ENCODE peak calls at places on chromosomes 6 and 20, in nine cellular contexts. One of them, this sample, is unnamed.

GRCh38 chr6:167711784-167712183 is 114.9 kb upstream of the AFDN start:
- DNase-seq in uterus: no peak
- DNase-seq in Peyer's patch: no peak
- DNase-seq in heart left ventricle: no peak
- DNase-seq in NB4: no peak
- DNase-seq in A549: no peak
- DNase-seq in IMR-90: no peak
- DNase-seq in ovary: no peak
- DNase-seq in H54: no peak
- DNase-seq in this sample: no peak

GRCh38 chr6:133890941-133891813 is 2.3 kb downstream of the TCF21 start:
- DNase-seq in IMR-90: peak; percentile 39
- DNase-seq in H54: peak; percentile 24
- DNase-seq in heart left ventricle: no peak
- DNase-seq in NB4: no peak
- DNase-seq in Peyer's patch: no peak
- DNase-seq in uterus: peak; percentile 49
- DNase-seq in ovary: peak; percentile 80
- DNase-seq in A549: peak; percentile 60
- DNase-seq in this sample: no peak

GRCh38 chr6:82906489-82906888 is 159.2 kb downstream of the UBE3D start:
- DNase-seq in IMR-90: peak; percentile 50
- DNase-seq in H54: no peak
- DNase-seq in ovary: no peak
- DNase-seq in Peyer's patch: no peak
- DNase-seq in NB4: peak; percentile 35
- DNase-seq in heart left ventricle: no peak
- DNase-seq in A549: no peak
- DNase-seq in uterus: no peak
- DNase-seq in this sample: no peak

GRCh38 chr20:34642009-34642408 is 34.9 kb downstream of the PIGU start:
- DNase-seq in A549: no peak
- DNase-seq in NB4: peak; percentile 76
- DNase-seq in H54: no peak
- DNase-seq in uterus: no peak
- DNase-seq in heart left ventricle: no peak
- DNase-seq in ovary: no peak
- DNase-seq in IMR-90: no peak
- DNase-seq in Peyer's patch: no peak
- DNase-seq in this sample: no peak

GRCh38 chr20:45826381-45827019 is 612 bp downstream of the TNNC2 start:
- DNase-seq in Peyer's patch: no peak
- DNase-seq in A549: no peak
- DNase-seq in NB4: no peak
- DNase-seq in ovary: peak; percentile 66
- DNase-seq in H54: no peak
- DNase-seq in uterus: peak; percentile 41
- DNase-seq in heart left ventricle: peak; percentile 54
- DNase-seq in IMR-90: peak; percentile 31
- DNase-seq in this sample: no peak

GRCh38 chr20:9200620-9201019 is 131.7 kb downstream of the PLCB4 start:
- DNase-seq in A549: peak; percentile 77
- DNase-seq in ovary: no peak
- DNase-seq in uterus: no peak
- DNase-seq in heart left ventricle: no peak
- DNase-seq in Peyer's patch: no peak
- DNase-seq in H54: peak; percentile 13
- DNase-seq in IMR-90: peak; percentile 68
- DNase-seq in NB4: no peak
- DNase-seq in this sample: no peak

GRCh38 chr6:122663981-122664380 is 53.8 kb downstream of the PKIB start:
- DNase-seq in A549: no peak
- DNase-seq in H54: no peak
- DNase-seq in heart left ventricle: no peak
- DNase-seq in Peyer's patch: no peak
- DNase-seq in NB4: no peak
- DNase-seq in IMR-90: no peak
- DNase-seq in ovary: no peak
- DNase-seq in uterus: no peak
- DNase-seq in this sample: no peak

GRCh38 chr20:42887281-42887680 is 302.4 kb downstream of the PTPRT start:
- DNase-seq in heart left ventricle: no peak
- DNase-seq in A549: no peak
- DNase-seq in IMR-90: no peak
- DNase-seq in Peyer's patch: no peak
- DNase-seq in NB4: no peak
- DNase-seq in ovary: no peak
- DNase-seq in H54: no peak
- DNase-seq in uterus: no peak
- DNase-seq in this sample: no peak

GRCh38 chr20:51775241-51775640 is 7.1 kb upstream of the ATP9A start:
- DNase-seq in heart left ventricle: no peak
- DNase-seq in A549: no peak
- DNase-seq in NB4: no peak
- DNase-seq in H54: no peak
- DNase-seq in ovary: no peak
- DNase-seq in uterus: no peak
- DNase-seq in Peyer's patch: no peak
- DNase-seq in IMR-90: no peak
- DNase-seq in this sample: no peak

DNA sequence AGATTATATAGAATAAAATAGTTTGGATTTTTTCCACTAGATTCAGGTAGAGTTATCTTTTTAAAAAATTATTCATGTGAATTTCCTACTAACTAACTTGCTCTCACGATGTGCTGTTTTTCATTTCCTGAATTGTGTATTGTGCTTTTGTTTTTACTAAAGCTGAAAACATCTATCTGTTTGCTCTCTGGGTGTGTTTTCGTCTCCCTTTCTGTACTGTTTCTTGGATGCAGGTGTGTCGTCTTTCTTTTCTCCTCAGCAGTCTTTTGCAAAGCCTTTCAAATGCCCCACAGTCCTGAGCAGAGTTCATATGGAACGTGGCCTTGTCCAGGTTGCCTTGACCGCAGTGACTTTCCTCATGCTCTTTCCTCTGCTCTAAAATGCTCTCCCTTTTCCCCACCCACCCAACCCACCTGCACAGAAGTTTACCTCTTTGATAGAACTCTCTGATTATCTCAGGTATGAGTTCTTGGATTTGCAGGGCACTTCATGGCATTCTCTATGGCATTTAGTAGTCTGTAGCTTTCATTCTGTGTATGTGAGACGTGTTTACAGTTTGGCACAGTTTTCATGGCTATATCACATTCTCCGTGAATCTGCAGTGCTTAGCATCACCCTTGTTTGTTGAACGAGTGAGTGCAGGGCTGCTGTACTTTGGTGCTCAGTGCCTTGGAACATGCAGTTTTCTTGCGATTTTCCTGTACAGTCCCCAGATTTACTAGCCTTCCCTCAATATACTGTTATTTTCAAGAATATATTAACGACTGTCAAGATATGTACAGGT is 77.1 kb downstream of the FARS2 start:
- DNase-seq in ovary: no peak
- DNase-seq in A549: no peak
- DNase-seq in IMR-90: no peak
- DNase-seq in uterus: no peak
- DNase-seq in heart left ventricle: no peak
- DNase-seq in H54: no peak
- DNase-seq in NB4: no peak
- DNase-seq in Peyer's patch: no peak
- DNase-seq in this sample: no peak
- TF ChIP-seq POLR2A in ovary: no peak
- TF ChIP-seq POLR2A in A549: no peak
- TF ChIP-seq POLR2A in IMR-90: no peak
- TF ChIP-seq POLR2A in uterus: no peak
- TF ChIP-seq POLR2A in heart left ventricle: no peak
- TF ChIP-seq POLR2A in H54: no peak
- TF ChIP-seq POLR2A in NB4: no peak
- TF ChIP-seq POLR2A in Peyer's patch: no peak
- TF ChIP-seq POLR2A in this sample: no peak

GRCh38 chr6:15331629-15332241 is 85.9 kb downstream of the JARID2 start:
- DNase-seq in Peyer's patch: no peak
- DNase-seq in H54: no peak
- DNase-seq in A549: no peak
- DNase-seq in NB4: no peak
- DNase-seq in ovary: no peak
- DNase-seq in IMR-90: no peak
- DNase-seq in heart left ventricle: no peak
- DNase-seq in uterus: no peak
- DNase-seq in this sample: no peak

GRCh38 chr6:15335385-15335784 is 89.5 kb downstream of the JARID2 start:
- DNase-seq in H54: no peak
- DNase-seq in A549: no peak
- DNase-seq in uterus: no peak
- DNase-seq in NB4: peak; percentile 47
- DNase-seq in Peyer's patch: no peak
- DNase-seq in IMR-90: no peak
- DNase-seq in heart left ventricle: no peak
- DNase-seq in ovary: no peak
- DNase-seq in this sample: no peak

GRCh38 chr6:15331143-15331542 is 85.3 kb downstream of the JARID2 start:
- DNase-seq in H54: no peak
- DNase-seq in IMR-90: no peak
- DNase-seq in uterus: no peak
- DNase-seq in NB4: peak; percentile 71
- DNase-seq in Peyer's patch: no peak
- DNase-seq in ovary: no peak
- DNase-seq in A549: no peak
- DNase-seq in heart left ventricle: no peak
- DNase-seq in this sample: no peak

GRCh38 chr6:15330174-15330934 is 84.5 kb downstream of the JARID2 start:
- DNase-seq in NB4: peak; percentile 61
- DNase-seq in heart left ventricle: no peak
- DNase-seq in Peyer's patch: no peak
- DNase-seq in IMR-90: peak; percentile 42
- DNase-seq in uterus: no peak
- DNase-seq in A549: no peak
- DNase-seq in H54: no peak
- DNase-seq in ovary: no peak
- DNase-seq in this sample: no peak

GRCh38 chr6:15332441-15332840 is 86.6 kb downstream of the JARID2 start:
- DNase-seq in A549: no peak
- DNase-seq in IMR-90: peak; percentile 74
- DNase-seq in uterus: no peak
- DNase-seq in H54: no peak
- DNase-seq in ovary: no peak
- DNase-seq in heart left ventricle: no peak
- DNase-seq in NB4: no peak
- DNase-seq in Peyer's patch: no peak
- DNase-seq in this sample: no peak
- TF ChIP-seq POLR2A in A549: no peak
- TF ChIP-seq POLR2A in IMR-90: no peak
- TF ChIP-seq POLR2A in uterus: no peak
- TF ChIP-seq POLR2A in H54: no peak
- TF ChIP-seq POLR2A in ovary: no peak
- TF ChIP-seq POLR2A in heart left ventricle: no peak
- TF ChIP-seq POLR2A in NB4: no peak
- TF ChIP-seq POLR2A in Peyer's patch: no peak
- TF ChIP-seq POLR2A in this sample: no peak

GRCh38 chr6:125275779-125276178 is 26.0 kb downstream of the HDDC2 start:
- DNase-seq in A549: no peak
- DNase-seq in Peyer's patch: no peak
- DNase-seq in H54: no peak
- DNase-seq in IMR-90: no peak
- DNase-seq in heart left ventricle: no peak
- DNase-seq in ovary: no peak
- DNase-seq in uterus: no peak
- DNase-seq in NB4: no peak
- DNase-seq in this sample: no peak

GRCh38 chr6:125273251-125273650 is 28.5 kb downstream of the HDDC2 start:
- DNase-seq in heart left ventricle: no peak
- DNase-seq in IMR-90: no peak
- DNase-seq in Peyer's patch: no peak
- DNase-seq in ovary: no peak
- DNase-seq in A549: no peak
- DNase-seq in H54: no peak
- DNase-seq in uterus: no peak
- DNase-seq in NB4: no peak
- DNase-seq in this sample: no peak

GRCh38 chr6:125273965-125274364 is 27.8 kb downstream of the HDDC2 start:
- DNase-seq in IMR-90: peak; percentile 24
- DNase-seq in ovary: no peak
- DNase-seq in uterus: no peak
- DNase-seq in heart left ventricle: peak; percentile 40
- DNase-seq in H54: peak; percentile 7
- DNase-seq in Peyer's patch: no peak
- DNase-seq in NB4: no peak
- DNase-seq in A549: no peak
- DNase-seq in this sample: no peak

GRCh38 chr6:125277838-125278237 is 23.9 kb downstream of the HDDC2 start:
- DNase-seq in IMR-90: no peak
- DNase-seq in NB4: no peak
- DNase-seq in H54: no peak
- DNase-seq in heart left ventricle: no peak
- DNase-seq in Peyer's patch: no peak
- DNase-seq in uterus: no peak
- DNase-seq in ovary: no peak
- DNase-seq in A549: no peak
- DNase-seq in this sample: no peak

DNA sequence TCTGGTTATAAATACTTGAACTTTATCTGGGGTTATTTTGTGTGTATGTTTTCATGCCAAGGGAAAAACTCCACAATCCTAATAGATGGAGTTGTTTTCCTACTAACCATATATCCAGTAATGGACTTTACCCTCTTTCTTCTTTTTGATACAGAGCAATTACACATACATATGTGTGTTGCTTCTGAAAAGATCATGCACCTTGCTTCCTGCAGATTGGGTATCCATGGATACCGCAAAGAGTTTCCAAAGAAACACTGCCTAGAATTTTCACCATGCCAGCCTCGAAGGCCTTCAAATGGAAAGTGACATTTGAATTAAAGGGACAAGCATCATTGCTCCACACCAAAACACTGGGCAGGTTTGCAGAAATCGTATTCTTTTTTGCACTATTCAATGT is 26.8 kb downstream of the HDDC2 start:
- DNase-seq in uterus: no peak
- DNase-seq in ovary: no peak
- DNase-seq in IMR-90: no peak
- DNase-seq in heart left ventricle: no peak
- DNase-seq in H54: no peak
- DNase-seq in A549: no peak
- DNase-seq in Peyer's patch: no peak
- DNase-seq in NB4: no peak
- DNase-seq in this sample: no peak
- TF ChIP-seq POLR2A in uterus: no peak
- TF ChIP-seq POLR2A in ovary: no peak
- TF ChIP-seq POLR2A in IMR-90: no peak
- TF ChIP-seq POLR2A in heart left ventricle: no peak
- TF ChIP-seq POLR2A in H54: no peak
- TF ChIP-seq POLR2A in A549: no peak
- TF ChIP-seq POLR2A in Peyer's patch: no peak
- TF ChIP-seq POLR2A in NB4: no peak
- TF ChIP-seq POLR2A in this sample: no peak

DNA sequence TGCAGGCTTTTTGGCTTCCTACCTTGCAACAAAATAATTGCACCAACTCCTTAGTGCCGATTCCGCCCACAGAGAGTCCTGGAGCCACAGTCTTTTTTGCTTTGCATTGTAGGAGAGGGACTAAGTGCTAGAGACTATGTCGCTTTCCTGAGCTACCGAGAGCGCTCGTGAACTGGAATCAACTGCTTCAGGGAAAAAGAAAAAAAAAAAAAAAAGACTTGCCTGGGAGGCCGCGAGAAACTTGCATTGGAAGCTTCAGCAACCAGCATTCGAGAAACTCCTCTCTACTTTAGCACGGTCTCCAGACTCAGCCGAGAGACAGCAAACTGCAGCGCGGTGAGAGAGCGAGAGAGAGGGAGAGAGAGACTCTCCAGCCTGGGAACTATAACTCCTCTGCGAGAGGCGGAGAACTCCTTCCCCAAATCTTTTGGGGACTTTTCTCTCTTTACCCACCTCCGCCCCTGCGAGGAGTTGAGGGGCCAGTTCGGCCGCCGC is 423 bp downstream of the SOX4 start:
- DNase-seq in H54: peak; percentile 44
- DNase-seq in IMR-90: peak; percentile 72
- DNase-seq in heart left ventricle: no peak
- DNase-seq in A549: no peak
- DNase-seq in Peyer's patch: peak; percentile 26
- DNase-seq in uterus: peak; percentile 30
- DNase-seq in ovary: peak; percentile 44
- DNase-seq in NB4: peak; percentile 78
- DNase-seq in this sample: no peak
- TF ChIP-seq POLR2A in H54: no peak
- TF ChIP-seq POLR2A in IMR-90: no peak
- TF ChIP-seq POLR2A in heart left ventricle: no peak
- TF ChIP-seq POLR2A in A549: no peak
- TF ChIP-seq POLR2A in Peyer's patch: no peak
- TF ChIP-seq POLR2A in uterus: no peak
- TF ChIP-seq POLR2A in ovary: no peak
- TF ChIP-seq POLR2A in NB4: no peak
- TF ChIP-seq POLR2A in this sample: no peak

This sample was measured in GM12892.